ENCODE peak calls at places on chromosomes 13 and 19, in five cellular contexts. Q, D, L, Y and M are unnamed samples.

GRCh38 chr13:44903596-44903995 is 85.7 kb downstream of the NUFIP1 start:
- DNase-seq in Y (peak; percentile 84), D (peak; percentile 91), Q (no peak), L (no peak), M (no peak)

GRCh38 chr19:33462112-33462726 is 59.4 kb downstream of the PEPD start:
- DNase-seq in Y (no peak), Q (no peak), D (no peak), L (no peak), M (no peak)

GRCh38 chr13:91647361-91647970 is 249.0 kb downstream of the GPC5 start:
- DNase-seq in Y (peak; percentile 12), L (peak; percentile 20), D (peak; percentile 53), Q (peak; percentile 81), M (no peak)

GRCh38 chr19:3931041-3931440 is 1.8 kb upstream of the NMRK2 start:
- DNase-seq in Q (no peak), Y (no peak), L (peak; percentile 18), D (no peak), M (no peak)

GRCh38 chr13:21817878-21818277 is 147.0 kb downstream of the FGF9 start:
- DNase-seq in Q (no peak), Y (no peak), L (no peak), D (no peak), M (no peak)

GRCh38 chr19:10412257-10412977 is 7.9 kb upstream of the PDE4A start:
- DNase-seq in L (no peak), D (no peak), Q (no peak), Y (no peak), M (peak; percentile 97)

GRCh38 chr19:5434970-5435641 is 20.1 kb upstream of the ZNRF4 start:
- DNase-seq in L (no peak), D (peak; percentile 98), Y (peak; percentile 94), Q (peak; percentile 72), M (no peak)

GRCh38 chr13:107553838-107554237 is 661.5 kb downstream of the LIG4 start:
- DNase-seq in Q (no peak), Y (peak; percentile 69), L (peak; percentile 39), D (peak; percentile 11), M (no peak)

GRCh38 chr13:27125357-27126282 is 46.0 kb downstream of the USP12 start:
- DNase-seq in L (no peak), D (no peak), Y (no peak), Q (peak; percentile 38), M (no peak)

GRCh38 chr13:113176292-113176691 is 17.8 kb downstream of the PROZ start:
- DNase-seq in D (no peak), Y (no peak), Q (no peak), L (no peak), M (no peak)

GRCh38 chr19:17333611-17334413 is 843 bp downstream of the ANO8 start:
- DNase-seq in Y (peak; percentile 80), L (no peak), D (peak; percentile 85), Q (peak; percentile 72), M (peak; percentile 43)

GRCh38 chr19:42253245-42254082 is 1.5 kb downstream of the ERF start:
- DNase-seq in Y (peak; percentile 26), L (peak; percentile 83), D (peak; percentile 43), Q (peak; percentile 87), M (peak; percentile 48)

GRCh38 chr19:37987356-37988332 is 80.6 kb downstream of the SIPA1L3 start:
- DNase-seq in Q (peak; percentile 30), Y (no peak), L (no peak), D (no peak), M (no peak)

GRCh38 chr19:40502647-40503046 is 35.8 kb downstream of the SPTBN4 start:
- DNase-seq in Y (no peak), D (no peak), L (no peak), Q (peak; percentile 23), M (no peak)

GRCh38 chr13:23160241-23161175 is 20.3 kb upstream of the SGCG start:
- DNase-seq in D (peak; percentile 2), Q (no peak), L (no peak), Y (no peak), M (no peak)

GRCh38 chr19:39943586-39943985 is 9.2 kb upstream of the FCGBP start:
- DNase-seq in D (no peak), Y (no peak), Q (no peak), L (no peak), M (no peak)

GRCh38 chr19:51626675-51627074 is 3.5 kb downstream of the SIGLEC5 start:
- DNase-seq in D (no peak), Y (no peak), L (no peak), Q (no peak), M (no peak)

GRCh38 chr13:112220925-112221324 is 154.0 kb downstream of the SOX1 start:
- DNase-seq in Q (no peak), L (no peak), D (no peak), Y (no peak), M (no peak)

GRCh38 chr19:34712606-34713261 is 21.3 kb upstream of the ZNF181 start:
- DNase-seq in L (peak; percentile 55), D (peak; percentile 59), Q (peak; percentile 64), Y (peak; percentile 82), M (peak; percentile 81)

GRCh38 chr19:4877753-4878490 is 10.5 kb upstream of the PLIN3 start:
- DNase-seq in Y (no peak), Q (no peak), L (peak; percentile 57), D (no peak), M (no peak)

GRCh38 chr19:33383722-33384292 is 10.3 kb downstream of the CEBPG start:
- DNase-seq in L (no peak), Y (no peak), Q (no peak), D (no peak), M (no peak)

GRCh38 chr19:54317108-54317964 is 4.4 kb upstream of the LILRA5 start:
- DNase-seq in Y (no peak), L (no peak), D (no peak), Q (no peak), M (no peak)

GRCh38 chr13:35789335-35790166 is 313.1 kb upstream of the MAB21L1 start:
- DNase-seq in D (peak; percentile 43), Q (no peak), L (no peak), Y (peak; percentile 61), M (peak; percentile 22)

GRCh38 chr13:101570410-101570809 is 117.9 kb downstream of the ITGBL1 start:
- DNase-seq in D (peak; percentile 47), Q (no peak), L (no peak), Y (peak; percentile 23), M (peak; percentile 9)

GRCh38 chr19:56837004-56837403 is 3.5 kb downstream of the PEG3 start:
- DNase-seq in Y (no peak), Q (peak; percentile 13), L (peak; percentile 10), D (no peak), M (no peak)

GRCh38 chr13:35930665-35931631 is 200.2 kb downstream of the DCLK1 start:
- DNase-seq in L (no peak), Q (no peak), Y (peak; percentile 20), D (peak; percentile 20), M (peak; percentile 76)

GRCh38 chr13:50991624-50992610 is 82.3 kb downstream of the RNASEH2B start:
- DNase-seq in D (no peak), L (no peak), Y (no peak), Q (no peak), M (peak; percentile 56)

GRCh38 chr19:49502866-49503581 is 6.8 kb downstream of the RPS11 start:
- DNase-seq in D (peak; percentile 63), Q (peak; percentile 24), L (peak; percentile 64), Y (peak; percentile 81), M (peak; percentile 58)

GRCh38 chr19:41309225-41310030 is 544 bp upstream of the CCDC97 start:
- DNase-seq in D (no peak), Q (no peak), L (no peak), Y (no peak), M (no peak)

GRCh38 chr13:42380420-42381164 is 108.6 kb downstream of the AKAP11 start:
- DNase-seq in L (no peak), D (no peak), Q (no peak), Y (no peak), M (peak; percentile 34)
- TF ChIP-seq CTCF in L (no peak), D (no peak), Q (no peak), Y (no peak), M (no peak)

DNA sequence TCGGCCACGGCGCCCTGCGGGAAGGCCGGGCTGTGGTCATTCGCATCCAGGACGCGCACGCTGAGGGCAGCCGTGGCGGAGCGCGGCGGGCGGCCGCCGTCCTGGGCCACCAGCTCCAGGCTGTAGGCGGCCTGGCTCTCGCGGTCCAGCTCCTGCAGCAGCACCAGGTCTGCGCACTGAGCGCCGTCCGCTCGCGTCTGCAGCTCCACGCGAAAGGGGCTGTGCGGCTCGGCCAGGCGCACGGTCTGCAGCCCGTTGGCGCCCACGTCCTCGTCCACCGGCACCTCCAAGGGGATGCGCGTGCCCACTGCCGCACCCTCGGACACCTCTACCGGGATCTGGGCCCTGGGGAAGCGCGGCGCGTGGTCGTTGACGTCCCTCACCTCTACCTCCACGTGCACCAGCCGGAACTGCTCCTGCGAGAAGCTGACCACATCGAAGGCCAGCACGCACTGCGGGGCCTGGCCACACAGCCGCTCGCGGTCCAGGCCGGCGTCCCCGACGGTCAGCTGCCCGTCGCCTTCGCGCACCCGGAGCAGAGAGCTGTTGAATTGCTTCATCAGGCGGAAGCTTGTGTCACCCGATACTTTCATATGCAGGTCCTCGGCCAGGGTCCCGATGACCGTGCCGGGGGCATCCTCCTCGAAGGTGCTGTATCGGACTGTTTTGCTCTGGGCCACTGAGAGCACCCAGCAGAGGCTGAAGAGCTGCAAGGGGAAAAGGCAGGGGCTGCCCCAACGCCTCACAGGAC is 583 bp downstream of the PCDH8 start:
- DNase-seq in L (peak; percentile 31), Q (no peak), D (no peak), Y (no peak), M (no peak)
- H3K4me2 ChIP-seq in L (no peak overlapping the region), Q (no peak overlapping the region), D (no peak overlapping the region), Y (no peak overlapping the region), M (no peak overlapping the region)

DNA sequence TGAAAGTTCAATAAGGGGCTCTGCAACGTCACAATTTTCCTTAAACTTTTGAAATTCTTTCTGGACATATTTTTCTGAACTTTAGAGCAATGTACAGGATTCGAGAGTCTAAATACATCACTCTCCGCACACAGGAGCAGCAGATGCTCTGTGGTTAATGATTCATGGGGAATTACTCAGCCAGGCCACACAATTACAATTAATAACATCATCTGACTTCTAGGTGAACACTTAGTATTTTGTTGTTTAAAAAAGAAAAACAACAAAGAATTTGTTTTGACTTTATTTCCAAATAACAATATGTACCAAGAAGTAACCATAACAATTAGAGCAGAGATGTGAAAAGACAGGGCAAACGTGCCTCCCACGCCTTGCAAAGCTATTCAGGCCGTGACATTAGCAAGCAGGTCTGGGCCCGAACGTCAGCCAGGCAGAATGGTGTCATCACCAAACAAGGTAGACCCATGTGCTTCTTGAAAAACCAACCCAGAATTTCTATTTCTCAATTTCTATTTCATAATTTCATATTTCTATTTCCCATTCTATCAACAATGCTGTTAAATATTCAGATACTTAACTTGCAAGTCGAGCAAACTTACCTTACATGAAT is 236.3 kb downstream of the COL4A1 start:
- DNase-seq in Y (peak; percentile 77), Q (no peak), L (no peak), D (peak; percentile 89), M (no peak)
- H2AFZ ChIP-seq in Y (no peak overlapping the region), Q (no peak overlapping the region), L (no peak overlapping the region), D (no peak overlapping the region), M (no peak overlapping the region)

GRCh38 chr13:57552441-57552840 is 79.1 kb upstream of the PCDH17 start:
- DNase-seq in Y (no peak), D (no peak), L (no peak), Q (no peak), M (no peak)

GRCh38 chr13:57553932-57554331 is 77.6 kb upstream of the PCDH17 start:
- DNase-seq in L (no peak), Y (no peak), D (no peak), Q (no peak), M (no peak)

GRCh38 chr13:57557979-57558529 is 73.5 kb upstream of the PCDH17 start:
- DNase-seq in Y (no peak), D (peak; percentile 1), L (peak; percentile 2), Q (no peak), M (peak; percentile 43)
- TF ChIP-seq CTCF in Y (no peak), D (no peak), L (peak; percentile 58), Q (no peak), M (peak; percentile 38)